ENCODE peak calls at places on chromosomes 12 and 14, in nine cellular contexts. One of them, this sample, is unnamed.

GRCh38 chr12:58916891-58917570 is 3.3 kb downstream of the LRIG3 start:
- DNase-seq in stimulated activated CD4-positive, alpha-beta T cell treated with anti-CD3 and anti-CD28 coated beads, TNF-alpha, amount 100 ng/mL, for 48 hours: no peak
- DNase-seq in foreskin keratinocyte: peak
- DNase-seq in GOT3: no peak
- DNase-seq in activated T-cell treated with anti-CD3 and anti-CD28 coated beads for 1 hour: no peak
- DNase-seq in HT-29: no peak
- DNase-seq in NCI-H774: no peak
- DNase-seq in A549: no peak
- DNase-seq in GM23248: peak
- DNase-seq in this sample: no peak

GRCh38 chr12:122501489-122501989 is 807 bp upstream of the ZCCHC8 start:
- DNase-seq in stimulated activated CD4-positive, alpha-beta T cell treated with anti-CD3 and anti-CD28 coated beads, TNF-alpha, amount 100 ng/mL, for 48 hours: no peak
- DNase-seq in foreskin keratinocyte: no peak
- DNase-seq in GOT3: no peak
- DNase-seq in activated T-cell treated with anti-CD3 and anti-CD28 coated beads for 1 hour: no peak
- DNase-seq in HT-29: no peak
- DNase-seq in NCI-H774: no peak
- DNase-seq in A549: no peak
- DNase-seq in GM23248: no peak
- DNase-seq in this sample: no peak

GRCh38 chr14:98175436-98175835 is 1096.6 kb downstream of the BCL11B start:
- DNase-seq in stimulated activated CD4-positive, alpha-beta T cell treated with anti-CD3 and anti-CD28 coated beads, TNF-alpha, amount 100 ng/mL, for 48 hours: no peak
- DNase-seq in foreskin keratinocyte: no peak
- DNase-seq in GOT3: no peak
- DNase-seq in activated T-cell treated with anti-CD3 and anti-CD28 coated beads for 1 hour: no peak
- DNase-seq in HT-29: no peak
- DNase-seq in NCI-H774: no peak
- DNase-seq in A549: no peak
- DNase-seq in GM23248: no peak
- DNase-seq in this sample: no peak

GRCh38 chr14:53180272-53181221 is 27.4 kb upstream of the DDHD1 start:
- DNase-seq in stimulated activated CD4-positive, alpha-beta T cell treated with anti-CD3 and anti-CD28 coated beads, TNF-alpha, amount 100 ng/mL, for 48 hours: peak
- DNase-seq in foreskin keratinocyte: no peak
- DNase-seq in GOT3: no peak
- DNase-seq in activated T-cell treated with anti-CD3 and anti-CD28 coated beads for 1 hour: no peak
- DNase-seq in HT-29: no peak
- DNase-seq in NCI-H774: no peak
- DNase-seq in A549: peak
- DNase-seq in GM23248: peak
- DNase-seq in this sample: no peak

GRCh38 chr12:125954362-125954761 is 889.1 kb downstream of the AACS start:
- DNase-seq in stimulated activated CD4-positive, alpha-beta T cell treated with anti-CD3 and anti-CD28 coated beads, TNF-alpha, amount 100 ng/mL, for 48 hours: no peak
- DNase-seq in foreskin keratinocyte: no peak
- DNase-seq in GOT3: no peak
- DNase-seq in activated T-cell treated with anti-CD3 and anti-CD28 coated beads for 1 hour: no peak
- DNase-seq in HT-29: no peak
- DNase-seq in NCI-H774: no peak
- DNase-seq in A549: no peak
- DNase-seq in GM23248: no peak
- DNase-seq in this sample: no peak

GRCh38 chr12:16347391-16348298 is at the start of gene MGST1:
- DNase-seq in stimulated activated CD4-positive, alpha-beta T cell treated with anti-CD3 and anti-CD28 coated beads, TNF-alpha, amount 100 ng/mL, for 48 hours: no peak
- DNase-seq in foreskin keratinocyte: peak
- DNase-seq in GOT3: no peak
- DNase-seq in activated T-cell treated with anti-CD3 and anti-CD28 coated beads for 1 hour: no peak
- DNase-seq in HT-29: peak
- DNase-seq in NCI-H774: peak
- DNase-seq in A549: peak
- DNase-seq in GM23248: peak
- DNase-seq in this sample: peak

GRCh38 chr12:14410177-14410576 is 44.7 kb downstream of the ATF7IP start:
- DNase-seq in stimulated activated CD4-positive, alpha-beta T cell treated with anti-CD3 and anti-CD28 coated beads, TNF-alpha, amount 100 ng/mL, for 48 hours: no peak
- DNase-seq in foreskin keratinocyte: no peak
- DNase-seq in GOT3: no peak
- DNase-seq in activated T-cell treated with anti-CD3 and anti-CD28 coated beads for 1 hour: no peak
- DNase-seq in HT-29: no peak
- DNase-seq in NCI-H774: no peak
- DNase-seq in A549: no peak
- DNase-seq in GM23248: peak
- DNase-seq in this sample: no peak

GRCh38 chr12:101564912-101565311 is 29.9 kb upstream of the MYBPC1 start:
- DNase-seq in stimulated activated CD4-positive, alpha-beta T cell treated with anti-CD3 and anti-CD28 coated beads, TNF-alpha, amount 100 ng/mL, for 48 hours: no peak
- DNase-seq in foreskin keratinocyte: no peak
- DNase-seq in GOT3: no peak
- DNase-seq in activated T-cell treated with anti-CD3 and anti-CD28 coated beads for 1 hour: no peak
- DNase-seq in HT-29: peak
- DNase-seq in NCI-H774: no peak
- DNase-seq in A549: peak
- DNase-seq in GM23248: no peak
- DNase-seq in this sample: no peak

GRCh38 chr14:94036328-94037167 is 10.4 kb downstream of the OTUB2 start:
- DNase-seq in stimulated activated CD4-positive, alpha-beta T cell treated with anti-CD3 and anti-CD28 coated beads, TNF-alpha, amount 100 ng/mL, for 48 hours: peak
- DNase-seq in foreskin keratinocyte: peak
- DNase-seq in GOT3: no peak
- DNase-seq in activated T-cell treated with anti-CD3 and anti-CD28 coated beads for 1 hour: peak
- DNase-seq in HT-29: peak
- DNase-seq in NCI-H774: peak
- DNase-seq in A549: peak
- DNase-seq in GM23248: peak
- DNase-seq in this sample: peak

GRCh38 chr12:20514598-20514997 is 146.3 kb downstream of the PDE3A start:
- DNase-seq in stimulated activated CD4-positive, alpha-beta T cell treated with anti-CD3 and anti-CD28 coated beads, TNF-alpha, amount 100 ng/mL, for 48 hours: no peak
- DNase-seq in foreskin keratinocyte: no peak
- DNase-seq in GOT3: no peak
- DNase-seq in activated T-cell treated with anti-CD3 and anti-CD28 coated beads for 1 hour: no peak
- DNase-seq in HT-29: no peak
- DNase-seq in NCI-H774: no peak
- DNase-seq in A549: no peak
- DNase-seq in GM23248: no peak
- DNase-seq in this sample: no peak

GRCh38 chr14:32809255-32809654 is 129.4 kb upstream of the NPAS3 start:
- DNase-seq in stimulated activated CD4-positive, alpha-beta T cell treated with anti-CD3 and anti-CD28 coated beads, TNF-alpha, amount 100 ng/mL, for 48 hours: no peak
- DNase-seq in foreskin keratinocyte: no peak
- DNase-seq in GOT3: no peak
- DNase-seq in activated T-cell treated with anti-CD3 and anti-CD28 coated beads for 1 hour: no peak
- DNase-seq in HT-29: no peak
- DNase-seq in NCI-H774: peak
- DNase-seq in A549: no peak
- DNase-seq in GM23248: no peak
- DNase-seq in this sample: no peak

This sample was measured in LoVo.